ENCODE peak calls at places on chromosomes 7 and 10, in eight cellular contexts. Y is HL-60; A is MM.1S; C is stimulated activated CD4-positive, alpha-beta T cell treated with anti-CD3 and anti-CD28 coated beads, Interleukin-2, amount 100 ng/mL, for 48 hours; J is A549; B is mesothelial cell of epicardium; Z is GM23248; N is CD8-positive, alpha-beta T cell. L is an unnamed sample.

GRCh38 chr10:13717936-13718772 is 131.4 kb downstream of the PRPF18 start:
- DNase-seq in Y (peak), J (no peak), N (peak), B (no peak), C (peak), A (peak), Z (peak), L (peak)

GRCh38 chr10:21172774-21173432 is 275.8 kb upstream of the NEBL start:
- DNase-seq in N (no peak), A (no peak), Z (peak), Y (no peak), J (no peak), B (no peak), C (no peak), L (no peak)

GRCh38 chr10:35684625-35685024 is 42.5 kb upstream of the FZD8 start:
- DNase-seq in B (no peak), N (no peak), C (no peak), Y (no peak), Z (no peak), A (no peak), J (no peak), L (no peak)

GRCh38 chr7:100171087-100171681 is 2.8 kb upstream of the GAL3ST4 start:
- DNase-seq in Y (no peak), B (no peak), J (no peak), N (no peak), Z (peak), C (no peak), A (no peak), L (no peak)

GRCh38 chr7:30134523-30135270 is at the start of gene MTURN:
- DNase-seq in Z (peak), Y (peak), A (peak), B (peak), J (peak), N (peak), C (peak), L (peak)

GRCh38 chr10:132276706-132277105 is 31.0 kb downstream of the STK32C start:
- DNase-seq in J (no peak), N (no peak), A (no peak), B (no peak), C (no peak), Y (no peak), Z (no peak), L (no peak)

GRCh38 chr10:79312601-79313187 is 34.6 kb upstream of the PPIF start:
- DNase-seq in C (no peak), Z (no peak), B (no peak), A (no peak), J (no peak), Y (no peak), N (no peak), L (no peak)

GRCh38 chr7:158814637-158815036 is 14.7 kb downstream of the ESYT2 start:
- DNase-seq in B (no peak), N (peak), C (no peak), J (no peak), Z (no peak), Y (no peak), A (no peak), L (no peak)

GRCh38 chr10:78300526-78300925 is 266.9 kb downstream of the RPS24 start:
- DNase-seq in Z (no peak), A (no peak), B (no peak), N (no peak), Y (no peak), C (no peak), J (no peak), L (no peak)

GRCh38 chr7:1725199-1725701 is 55.2 kb downstream of the ELFN1 start:
- DNase-seq in Y (no peak), J (no peak), Z (peak), B (no peak), N (no peak), C (no peak), A (peak), L (peak)

GRCh38 chr7:29806131-29806792 is at the start of gene WIPF3:
- DNase-seq in Z (peak), Y (no peak), A (peak), B (peak), J (no peak), N (no peak), C (no peak), L (peak)

GRCh38 chr10:103605359-103606156 is 112.1 kb downstream of the NEURL1 start:
- DNase-seq in Z (peak), A (peak), J (peak), B (no peak), C (peak), Y (peak), N (no peak), L (peak)

GRCh38 chr7:51067757-51068156 is 248.9 kb downstream of the COBL start:
- DNase-seq in N (no peak), J (peak), Y (peak), Z (peak), A (peak), C (peak), B (no peak), L (peak)

GRCh38 chr7:150934045-150934766 is 43.9 kb downstream of the KCNH2 start:
- DNase-seq in C (no peak), B (no peak), Y (no peak), N (no peak), J (no peak), Z (no peak), A (no peak), L (no peak)

GRCh38 chr10:72316748-72317435 is 37.8 kb downstream of the DNAJB12 start:
- DNase-seq in Z (no peak), J (peak), Y (peak), A (no peak), C (no peak), B (no peak), N (no peak), L (no peak)

GRCh38 chr10:124005991-124006392 is 87.4 kb downstream of the CHST15 start:
- DNase-seq in N (no peak), J (no peak), A (no peak), Z (peak), C (no peak), Y (no peak), B (no peak), L (peak)

GRCh38 chr7:69640925-69641594 is 42.8 kb downstream of the AUTS2 start:
- DNase-seq in J (no peak), C (no peak), B (no peak), Y (no peak), N (no peak), Z (no peak), A (no peak), L (no peak)